ENCODE peak calls at places on chromosomes 5 and 9, in four cellular contexts. One of them, this sample, is unnamed.

GRCh38 chr5:58458851-58459275 is 1.0 kb downstream of the PLK2 start:
- DNase-seq in GM12878: no peak
- DNase-seq in HepG2: peak; percentile 43
- DNase-seq in K562: no peak
- DNase-seq in this sample: no peak

GRCh38 chr5:143506881-143507552 is 103.5 kb upstream of the NR3C1 start:
- DNase-seq in GM12878: no peak
- DNase-seq in K562: no peak
- DNase-seq in HepG2: peak; percentile 99
- DNase-seq in this sample: peak; percentile 65

GRCh38 chr9:23686257-23686656 is 139.8 kb downstream of the ELAVL2 start:
- DNase-seq in HepG2: no peak
- DNase-seq in GM12878: no peak
- DNase-seq in K562: no peak
- DNase-seq in this sample: no peak

GRCh38 chr9:135662758-135663450 is at the start of gene LCN9:
- DNase-seq in HepG2: no peak
- DNase-seq in GM12878: no peak
- DNase-seq in K562: no peak
- DNase-seq in this sample: no peak

GRCh38 chr5:76953551-76954382 is 922 bp downstream of the CRHBP start:
- DNase-seq in K562: no peak
- DNase-seq in GM12878: no peak
- DNase-seq in HepG2: no peak
- DNase-seq in this sample: no peak

GRCh38 chr9:33742051-33742450 is 53.3 kb upstream of the PRSS3 start:
- DNase-seq in HepG2: no peak
- DNase-seq in K562: no peak
- DNase-seq in GM12878: no peak
- DNase-seq in this sample: no peak

GRCh38 chr5:76529464-76530344 is 93.5 kb downstream of the F2RL2 start:
- DNase-seq in GM12878: no peak
- DNase-seq in K562: no peak
- DNase-seq in HepG2: peak; percentile 18
- DNase-seq in this sample: no peak

GRCh38 chr5:167950126-167950721 is 341.2 kb upstream of the WWC1 start:
- DNase-seq in GM12878: no peak
- DNase-seq in HepG2: no peak
- DNase-seq in K562: no peak
- DNase-seq in this sample: no peak

GRCh38 chr5:56684159-56684558 is 131.2 kb upstream of the MAP3K1 start:
- DNase-seq in K562: no peak
- DNase-seq in HepG2: no peak
- DNase-seq in GM12878: no peak
- DNase-seq in this sample: no peak

GRCh38 chr5:97338729-97339128 is 155.7 kb upstream of the RIOK2 start:
- DNase-seq in HepG2: no peak
- DNase-seq in K562: no peak
- DNase-seq in GM12878: no peak
- DNase-seq in this sample: no peak
- TF ChIP-seq POLR2AphosphoS2 in HepG2: no peak
- TF ChIP-seq POLR2AphosphoS2 in K562: no peak
- TF ChIP-seq POLR2AphosphoS2 in GM12878: no peak
- TF ChIP-seq POLR2AphosphoS2 in this sample: no peak

GRCh38 chr5:81749562-81750307 is 1.2 kb downstream of the SSBP2 start:
- DNase-seq in HepG2: no peak
- DNase-seq in K562: peak; percentile 32
- DNase-seq in GM12878: peak; percentile 69
- DNase-seq in this sample: peak; percentile 28

GRCh38 chr5:81751836-81752643 is 1.1 kb upstream of the SSBP2 start:
- DNase-seq in K562: no peak
- DNase-seq in GM12878: no peak
- DNase-seq in HepG2: no peak
- DNase-seq in this sample: no peak

GRCh38 chr5:81749186-81749561 is 1.7 kb downstream of the SSBP2 start:
- DNase-seq in HepG2: no peak
- DNase-seq in GM12878: no peak
- DNase-seq in K562: no peak
- DNase-seq in this sample: no peak

GRCh38 chr5:81751009-81751835 is at the start of gene SSBP2:
- DNase-seq in GM12878: peak; percentile 95
- DNase-seq in HepG2: peak; percentile 69
- DNase-seq in K562: peak; percentile 94
- DNase-seq in this sample: peak; percentile 73

DNA sequence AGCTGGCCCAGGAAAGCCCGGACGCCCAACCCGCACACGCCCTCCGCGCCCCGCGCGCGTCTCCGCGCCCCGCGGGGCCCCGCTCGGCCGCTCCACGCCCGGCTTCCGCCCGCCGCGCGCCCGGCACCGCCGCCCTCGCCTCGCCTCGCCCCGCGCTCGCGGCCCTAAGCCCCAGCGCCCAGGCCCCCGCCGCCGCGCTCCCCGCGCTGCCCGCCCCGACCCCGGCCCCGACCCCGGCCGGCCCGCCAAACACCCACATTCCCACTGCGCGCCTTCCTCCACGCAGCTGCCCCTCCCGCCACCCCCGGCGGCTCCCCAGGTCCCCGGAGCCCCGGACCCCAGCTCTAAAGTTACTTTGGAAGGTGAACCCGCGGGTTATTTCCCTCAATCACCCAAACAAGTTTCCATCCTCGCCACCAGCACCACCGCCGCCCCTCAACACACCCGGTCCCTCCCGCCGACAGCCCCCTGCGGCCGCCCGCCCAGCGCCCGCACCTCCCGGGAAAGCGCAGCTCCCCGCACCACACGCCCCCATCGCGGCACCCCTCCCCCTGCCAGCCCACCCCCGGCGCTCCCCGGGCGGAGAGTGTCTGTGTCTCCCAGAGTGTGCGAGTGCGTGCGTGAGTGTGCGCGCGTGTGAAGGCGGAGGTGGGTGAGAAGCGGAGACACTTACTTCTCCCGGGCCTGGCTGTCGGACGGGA is 439 bp downstream of the SSBP2 start:
- DNase-seq in GM12878: no peak
- DNase-seq in HepG2: no peak
- DNase-seq in K562: peak; percentile 50
- DNase-seq in this sample: peak; percentile 26
- TF ChIP-seq CEBPB in GM12878: no peak
- TF ChIP-seq CEBPB in HepG2: no peak
- TF ChIP-seq CEBPB in K562: no peak
- TF ChIP-seq CEBPB in this sample: no peak

DNA sequence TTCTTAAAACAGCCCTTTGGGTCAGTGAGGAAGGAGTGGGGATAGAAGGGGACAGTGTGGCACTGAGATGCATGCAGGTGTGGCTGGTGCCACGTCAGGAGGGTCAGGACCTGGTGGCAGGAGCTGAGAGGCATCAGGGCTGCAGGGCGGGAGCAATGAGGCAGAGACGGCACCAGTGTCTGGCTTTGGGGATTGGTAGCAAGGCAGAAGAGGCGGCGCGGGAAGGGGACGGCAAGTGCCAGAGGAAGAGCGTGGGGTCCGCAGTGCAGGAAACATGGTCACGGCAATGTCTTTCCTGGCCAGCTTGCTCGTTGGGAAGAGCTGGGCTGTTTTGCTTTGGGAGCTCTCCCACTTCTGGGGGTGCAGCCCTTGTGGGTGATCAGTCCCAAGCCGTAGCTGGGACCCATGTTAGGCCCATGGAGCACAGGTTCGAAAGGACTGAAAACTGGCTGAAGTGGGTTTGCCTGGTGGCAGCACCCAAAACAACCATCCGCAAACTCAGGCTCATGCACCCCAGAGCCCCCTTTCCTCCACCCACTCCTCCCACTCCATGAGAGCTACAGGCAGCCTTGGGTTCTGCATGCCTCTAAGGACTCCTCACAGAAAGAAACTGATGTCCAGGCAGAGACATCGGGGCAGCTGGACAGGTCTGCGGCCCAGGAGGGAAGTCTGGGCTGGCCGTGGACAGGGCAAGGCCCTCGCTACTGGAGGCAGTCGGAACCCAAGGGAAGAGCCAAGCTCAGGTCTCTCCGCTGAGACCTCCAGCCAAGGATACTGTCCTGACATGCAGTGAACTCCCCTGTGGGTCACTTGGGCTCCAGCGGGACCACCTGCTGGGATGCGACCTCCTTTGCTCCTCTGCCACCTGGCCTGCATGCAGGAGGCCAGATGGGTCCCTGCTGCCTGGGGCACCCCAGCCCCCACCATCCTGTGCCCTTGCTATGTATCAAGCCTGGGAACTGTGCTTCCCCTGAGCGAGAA is 104.4 kb downstream of the ZNF354C start:
- DNase-seq in K562: no peak
- DNase-seq in GM12878: no peak
- DNase-seq in HepG2: no peak
- DNase-seq in this sample: no peak
- TF ChIP-seq POLR2AphosphoS2 in K562: no peak
- TF ChIP-seq POLR2AphosphoS2 in GM12878: no peak
- TF ChIP-seq POLR2AphosphoS2 in HepG2: no peak
- TF ChIP-seq POLR2AphosphoS2 in this sample: no peak

GRCh38 chr9:113589890-113590289 is 126.4 kb downstream of the RGS3 start:
- DNase-seq in K562: no peak
- DNase-seq in GM12878: no peak
- DNase-seq in HepG2: peak; percentile 35
- DNase-seq in this sample: no peak
- TF ChIP-seq CEBPB in K562: no peak
- TF ChIP-seq CEBPB in GM12878: no peak
- TF ChIP-seq CEBPB in HepG2: no peak
- TF ChIP-seq CEBPB in this sample: no peak